ENCODE peak calls at places on chromosomes 7 and 10, in six cellular contexts. One of them, this sample, is unnamed. For H3K36me3, the result is how much of the 10 kb centered on the place peaks cover.

GRCh38 chr7:1235501-1236131 is 2.9 kb downstream of the UNCX start:
- DNase-seq in HepG2: no peak
- DNase-seq in sigmoid colon: no peak
- DNase-seq in Panc1: no peak
- DNase-seq in heart right ventricle: no peak
- DNase-seq in cardiac muscle cell: no peak
- DNase-seq in this sample: no peak

GRCh38 chr10:44972874-44973306 is 5.7 kb downstream of the DEPP1 start:
- DNase-seq in HepG2: no peak
- DNase-seq in sigmoid colon: peak
- DNase-seq in Panc1: no peak
- DNase-seq in heart right ventricle: no peak
- DNase-seq in cardiac muscle cell: no peak
- DNase-seq in this sample: no peak

GRCh38 chr7:94907420-94908203 is at the start of gene PPP1R9A:
- DNase-seq in HepG2: peak
- DNase-seq in sigmoid colon: peak
- DNase-seq in Panc1: no peak
- DNase-seq in heart right ventricle: peak
- DNase-seq in cardiac muscle cell: peak
- DNase-seq in this sample: no peak

GRCh38 chr10:129031233-129032150 is 435.5 kb upstream of the MGMT start:
- DNase-seq in HepG2: peak
- DNase-seq in sigmoid colon: no peak
- DNase-seq in Panc1: peak
- DNase-seq in heart right ventricle: peak
- DNase-seq in cardiac muscle cell: peak
- DNase-seq in this sample: no peak

GRCh38 chr7:55429835-55430499 is 64.8 kb downstream of the LANCL2 start:
- DNase-seq in HepG2: no peak
- DNase-seq in sigmoid colon: no peak
- DNase-seq in Panc1: no peak
- DNase-seq in heart right ventricle: no peak
- DNase-seq in cardiac muscle cell: no peak
- DNase-seq in this sample: no peak

GRCh38 chr7:24283559-24283899 is 461 bp upstream of the NPY start:
- DNase-seq in HepG2: no peak
- DNase-seq in sigmoid colon: no peak
- DNase-seq in Panc1: no peak
- DNase-seq in heart right ventricle: no peak
- DNase-seq in cardiac muscle cell: no peak
- DNase-seq in this sample: no peak

GRCh38 chr10:91944880-91945630 is 21.5 kb downstream of the BTAF1 start:
- DNase-seq in HepG2: no peak
- DNase-seq in sigmoid colon: no peak
- DNase-seq in Panc1: no peak
- DNase-seq in heart right ventricle: no peak
- DNase-seq in cardiac muscle cell: peak
- DNase-seq in this sample: no peak

GRCh38 chr7:52940511-52940910 is 94.9 kb upstream of the POM121L12 start:
- DNase-seq in HepG2: no peak
- DNase-seq in sigmoid colon: no peak
- DNase-seq in Panc1: no peak
- DNase-seq in heart right ventricle: no peak
- DNase-seq in cardiac muscle cell: no peak
- DNase-seq in this sample: peak

GRCh38 chr10:84665883-84666463 is 337.6 kb downstream of the CCSER2 start:
- DNase-seq in HepG2: peak
- DNase-seq in sigmoid colon: no peak
- DNase-seq in Panc1: no peak
- DNase-seq in heart right ventricle: no peak
- DNase-seq in cardiac muscle cell: no peak
- DNase-seq in this sample: no peak

GRCh38 chr7:33155811-33156210 is 26.4 kb downstream of the BBS9 start:
- DNase-seq in HepG2: no peak
- DNase-seq in sigmoid colon: no peak
- DNase-seq in Panc1: no peak
- DNase-seq in heart right ventricle: no peak
- DNase-seq in cardiac muscle cell: no peak
- DNase-seq in this sample: no peak

GRCh38 chr7:41573881-41574280 is 129.0 kb downstream of the INHBA start:
- DNase-seq in HepG2: no peak
- DNase-seq in sigmoid colon: no peak
- DNase-seq in Panc1: no peak
- DNase-seq in heart right ventricle: no peak
- DNase-seq in cardiac muscle cell: peak
- DNase-seq in this sample: no peak

GRCh38 chr7:45221266-45221665 is 63.7 kb downstream of the RAMP3 start:
- DNase-seq in HepG2: no peak
- DNase-seq in sigmoid colon: no peak
- DNase-seq in Panc1: no peak
- DNase-seq in heart right ventricle: no peak
- DNase-seq in cardiac muscle cell: no peak
- DNase-seq in this sample: no peak

GRCh38 chr7:38034062-38034907 is 113.8 kb downstream of the EPDR1 start:
- DNase-seq in HepG2: no peak
- DNase-seq in sigmoid colon: no peak
- DNase-seq in Panc1: no peak
- DNase-seq in heart right ventricle: no peak
- DNase-seq in cardiac muscle cell: no peak
- DNase-seq in this sample: no peak

GRCh38 chr7:46855851-46856250 is 726.1 kb downstream of the TNS3 start:
- DNase-seq in HepG2: no peak
- DNase-seq in sigmoid colon: no peak
- DNase-seq in Panc1: no peak
- DNase-seq in heart right ventricle: no peak
- DNase-seq in cardiac muscle cell: no peak
- DNase-seq in this sample: no peak

DNA sequence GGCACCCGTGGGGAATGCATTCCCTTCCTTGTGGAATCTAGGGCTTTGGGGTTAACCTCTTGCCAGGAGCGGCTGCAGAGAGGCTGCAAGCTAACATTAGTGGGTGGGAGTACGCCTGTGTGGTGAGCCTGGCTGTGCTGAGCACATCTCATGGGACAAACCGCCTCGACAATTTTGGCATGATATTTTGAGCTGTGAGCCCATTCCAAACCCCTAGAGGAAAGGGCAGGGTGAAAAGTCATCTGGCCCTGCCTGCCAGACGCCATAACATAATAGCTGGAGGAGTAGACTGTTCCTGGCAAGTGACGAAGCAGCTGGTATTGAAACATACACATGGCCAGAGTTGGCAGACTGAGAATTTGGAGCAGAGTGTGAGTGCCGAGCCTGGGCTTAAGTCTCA is 110.0 kb downstream of the TACC2 start:
- DNase-seq in HepG2: no peak
- DNase-seq in sigmoid colon: no peak
- DNase-seq in Panc1: no peak
- DNase-seq in heart right ventricle: no peak
- DNase-seq in cardiac muscle cell: peak
- DNase-seq in this sample: no peak
- H3K4me3 ChIP-seq in HepG2: no peak
- H3K4me3 ChIP-seq in sigmoid colon: no peak
- H3K4me3 ChIP-seq in Panc1: no peak
- H3K4me3 ChIP-seq in heart right ventricle: no peak
- H3K4me3 ChIP-seq in cardiac muscle cell: no peak
- H3K4me3 ChIP-seq in this sample: no peak

DNA sequence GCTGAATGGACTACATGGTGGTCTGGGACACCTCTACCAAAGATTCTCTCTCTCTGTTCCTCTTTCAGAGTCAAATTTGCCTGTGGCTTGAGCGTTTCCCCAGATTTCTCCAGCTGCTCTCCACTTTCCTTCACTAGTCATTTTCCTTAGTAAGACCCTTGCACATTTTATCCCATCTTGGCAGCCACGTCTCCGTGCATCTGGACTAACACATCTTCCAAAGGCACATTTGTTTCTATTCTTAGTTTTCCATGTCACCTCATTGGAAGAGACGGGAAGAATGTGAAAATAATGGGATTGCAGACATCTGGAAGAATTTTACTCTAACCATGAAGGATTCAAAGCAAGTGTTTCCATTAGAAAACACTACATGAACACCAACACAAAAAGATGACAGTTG is 28.3 kb upstream of the KIF5B start:
- DNase-seq in HepG2: no peak
- DNase-seq in sigmoid colon: peak
- DNase-seq in Panc1: no peak
- DNase-seq in heart right ventricle: peak
- DNase-seq in cardiac muscle cell: no peak
- DNase-seq in this sample: peak
- H3K36me3 ChIP-seq in HepG2: under half
- H3K36me3 ChIP-seq in sigmoid colon: under half
- H3K36me3 ChIP-seq in Panc1: under half
- H3K36me3 ChIP-seq in heart right ventricle: under half
- H3K36me3 ChIP-seq in cardiac muscle cell: under half
- H3K36me3 ChIP-seq in this sample: under half

DNA sequence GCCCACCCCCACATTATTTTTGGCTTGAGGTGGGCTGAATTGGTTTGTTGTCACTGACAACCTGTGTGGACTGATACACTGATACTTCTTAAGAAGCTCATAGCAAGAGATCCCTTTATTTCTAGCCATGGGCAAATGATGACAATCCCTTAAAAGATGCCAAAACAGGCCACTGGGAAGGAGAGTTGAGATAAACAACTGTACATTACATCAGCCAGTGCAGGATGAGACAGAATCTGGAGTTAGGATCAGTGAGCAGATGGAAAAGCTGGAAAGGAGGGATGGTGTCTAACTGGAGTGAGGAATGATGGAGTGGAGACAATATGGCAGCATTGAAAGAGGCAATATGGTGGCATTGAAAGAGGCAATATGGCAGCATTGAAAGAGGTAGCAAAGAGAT is 195.9 kb upstream of the LYZL2 start:
- DNase-seq in HepG2: no peak
- DNase-seq in sigmoid colon: no peak
- DNase-seq in Panc1: no peak
- DNase-seq in heart right ventricle: no peak
- DNase-seq in cardiac muscle cell: no peak
- DNase-seq in this sample: no peak
- TF ChIP-seq CTCF in HepG2: no peak
- TF ChIP-seq CTCF in sigmoid colon: no peak
- TF ChIP-seq CTCF in Panc1: no peak
- TF ChIP-seq CTCF in heart right ventricle: no peak
- TF ChIP-seq CTCF in cardiac muscle cell: no peak
- TF ChIP-seq CTCF in this sample: no peak

GRCh38 chr10:124091646-124092269 is 1.6 kb downstream of the CHST15 start:
- DNase-seq in HepG2: no peak
- DNase-seq in sigmoid colon: peak
- DNase-seq in Panc1: no peak
- DNase-seq in heart right ventricle: peak
- DNase-seq in cardiac muscle cell: peak
- DNase-seq in this sample: no peak
- H3K4me3 ChIP-seq in HepG2: peak
- H3K4me3 ChIP-seq in sigmoid colon: peak
- H3K4me3 ChIP-seq in Panc1: peak
- H3K4me3 ChIP-seq in heart right ventricle: peak
- H3K4me3 ChIP-seq in cardiac muscle cell: peak
- H3K4me3 ChIP-seq in this sample: peak